ENCODE peak calls at places on chromosomes 5 and 9, in eight cellular contexts. T is endothelial cell, S is amygdala, D is coronary artery, Z is HFF-Myc, P is SJCRH30, B is NCI-H1436, R is choroid plexus epithelial cell. V is an unnamed sample.
A peak's percentile ranks its signal among the peaks of the same experiment; 100 is the strongest.

GRCh38 chr5:171419663-171420428 is 399 bp downstream of the FGF18 start:
- DNase-seq in T (peak; percentile 37), S (no peak), D (peak; percentile 72), Z (no peak), P (no peak), B (no peak), R (peak; percentile 38), V (peak; percentile 76)

GRCh38 chr5:112682621-112683061 is 55.0 kb upstream of the APC start:
- DNase-seq in T (no peak), S (no peak), D (no peak), Z (no peak), P (no peak), B (no peak), R (no peak), V (no peak)

GRCh38 chr5:106966686-106967315 is 703.9 kb downstream of the EFNA5 start:
- DNase-seq in T (no peak), S (no peak), D (no peak), Z (no peak), P (no peak), B (no peak), R (peak; percentile 31), V (no peak)

GRCh38 chr5:172123269-172123692 is 64.7 kb downstream of the STK10 start:
- DNase-seq in T (no peak), S (peak; percentile 37), D (no peak), Z (peak; percentile 83), P (peak; percentile 90), B (no peak), R (peak; percentile 83), V (peak; percentile 55)

GRCh38 chr9:28925184-28925583 is 1351.9 kb upstream of the C9orf72 start:
- DNase-seq in T (no peak), S (no peak), D (no peak), Z (no peak), P (no peak), B (no peak), R (no peak), V (no peak)

GRCh38 chr9:129895376-129896268 is 60.4 kb downstream of the USP20 start:
- DNase-seq in T (no peak), S (no peak), D (no peak), Z (no peak), P (no peak), B (no peak), R (no peak), V (no peak)

GRCh38 chr9:5554254-5554653 is 43.9 kb downstream of the PDCD1LG2 start:
- DNase-seq in T (no peak), S (no peak), D (no peak), Z (no peak), P (no peak), B (no peak), R (no peak), V (no peak)

GRCh38 chr9:127977877-127978647 is 2.7 kb downstream of the EEIG1 start:
- DNase-seq in T (no peak), S (no peak), D (peak; percentile 94), Z (no peak), P (peak; percentile 84), B (no peak), R (peak; percentile 93), V (no peak)

GRCh38 chr9:72467766-72468738 is 53.4 kb upstream of the TMC1 start:
- DNase-seq in T (no peak), S (no peak), D (no peak), Z (no peak), P (peak; percentile 67), B (no peak), R (peak; percentile 77), V (no peak)

GRCh38 chr9:2199999-2200796 is 185.1 kb downstream of the SMARCA2 start:
- DNase-seq in T (no peak), S (no peak), D (no peak), Z (no peak), P (no peak), B (no peak), R (no peak), V (no peak)

GRCh38 chr9:32136700-32137339 is 247.6 kb upstream of the ACO1 start:
- DNase-seq in T (no peak), S (no peak), D (no peak), Z (no peak), P (no peak), B (no peak), R (no peak), V (peak; percentile 70)

GRCh38 chr9:23291001-23291400 is 535.0 kb downstream of the ELAVL2 start:
- DNase-seq in T (no peak), S (no peak), D (no peak), Z (no peak), P (no peak), B (no peak), R (no peak), V (no peak)

GRCh38 chr5:143850050-143850713 is 38.2 kb downstream of the HMHB1 start:
- DNase-seq in T (no peak), S (no peak), D (no peak), Z (no peak), P (no peak), B (no peak), R (no peak), V (no peak)

GRCh38 chr5:150411245-150411979 is 1.3 kb downstream of the CD74 start:
- DNase-seq in T (no peak), S (no peak), D (no peak), Z (no peak), P (no peak), B (no peak), R (peak; percentile 61), V (no peak)

GRCh38 chr5:134106991-134107701 is 7.3 kb upstream of the TCF7 start:
- DNase-seq in T (no peak), S (no peak), D (no peak), Z (no peak), P (no peak), B (no peak), R (no peak), V (peak; percentile 93)

GRCh38 chr5:51382759-51383493 is at the start of gene ISL1:
- DNase-seq in T (peak; percentile 77), S (no peak), D (no peak), Z (peak; percentile 84), P (peak; percentile 89), B (peak; percentile 94), R (peak; percentile 42), V (peak; percentile 88)

GRCh38 chr5:179603308-179603707 is 20.2 kb downstream of the HNRNPH1 start:
- DNase-seq in T (no peak), S (no peak), D (no peak), Z (no peak), P (no peak), B (no peak), R (no peak), V (no peak)

GRCh38 chr5:79774171-79774854 is 84.7 kb downstream of the CMYA5 start:
- DNase-seq in T (peak; percentile 33), S (peak; percentile 52), D (no peak), Z (no peak), P (peak; percentile 71), B (no peak), R (peak; percentile 23), V (peak; percentile 38)

GRCh38 chr5:181233436-181234115 is 10.1 kb downstream of the RACK1 start:
- DNase-seq in T (no peak), S (no peak), D (no peak), Z (no peak), P (no peak), B (no peak), R (no peak), V (peak; percentile 41)

GRCh38 chr9:88476491-88477271 is 58.3 kb upstream of the NXNL2 start:
- DNase-seq in T (no peak), S (no peak), D (no peak), Z (peak; percentile 26), P (peak; percentile 12), B (peak; percentile 35), R (peak; percentile 52), V (no peak)

GRCh38 chr5:138844812-138845513 is 30.2 kb downstream of the LRRTM2 start:
- DNase-seq in T (no peak), S (no peak), D (no peak), Z (no peak), P (no peak), B (no peak), R (peak; percentile 68), V (no peak)

GRCh38 chr5:174234388-174234787 is 188.9 kb downstream of the NSG2 start:
- DNase-seq in T (no peak), S (no peak), D (no peak), Z (no peak), P (no peak), B (no peak), R (no peak), V (no peak)

GRCh38 chr9:77879344-77880089 is 152.1 kb downstream of the GNAQ start:
- DNase-seq in T (no peak), S (no peak), D (no peak), Z (no peak), P (no peak), B (no peak), R (peak; percentile 31), V (no peak)

V was measured in SK-N-SH.